ENCODE peak calls at places on chromosome 2, in five cellular contexts. S is HCT116, X is HepG2, U is H1, V is K562. D is an unnamed sample.

GRCh38 chr2:176122266-176122632 is 270 bp upstream of the HOXD9 start:
- DNase-seq in S (no peak), X (no peak), U (no peak), V (no peak), D (no peak)

GRCh38 chr2:153834662-153835061 is 37.1 kb upstream of the GALNT13 start:
- DNase-seq in S (no peak), X (peak; percentile 57), U (no peak), V (no peak), D (no peak)

GRCh38 chr2:98903767-98904485 is 32.1 kb downstream of the CRACDL start:
- DNase-seq in S (no peak), X (no peak), U (no peak), V (no peak), D (no peak)

GRCh38 chr2:75133621-75134020 is 65.7 kb downstream of the TACR1 start:
- DNase-seq in S (no peak), X (no peak), U (no peak), V (no peak), D (no peak)

GRCh38 chr2:11458753-11459152 is 7.2 kb downstream of the E2F6 start:
- DNase-seq in S (no peak), X (no peak), U (no peak), V (no peak), D (no peak)

GRCh38 chr2:33116799-33117198 is 170.0 kb downstream of the LTBP1 start:
- DNase-seq in S (no peak), X (no peak), U (no peak), V (no peak), D (no peak)

GRCh38 chr2:26251893-26252292 is 7.2 kb downstream of the HADHB start:
- DNase-seq in S (no peak), X (no peak), U (no peak), V (no peak), D (no peak)

GRCh38 chr2:12931211-12931844 is 214.6 kb downstream of the TRIB2 start:
- DNase-seq in S (peak; percentile 28), X (peak; percentile 3), U (no peak), V (peak; percentile 27), D (peak; percentile 59)

GRCh38 chr2:181948227-181948626 is 37.4 kb upstream of the PPP1R1C start:
- DNase-seq in S (no peak), X (no peak), U (no peak), V (no peak), D (no peak)

GRCh38 chr2:481388-481787 is 193.5 kb upstream of the ALKAL2 start:
- DNase-seq in S (no peak), X (no peak), U (no peak), V (no peak), D (no peak)

GRCh38 chr2:42124051-42124813 is 44.9 kb upstream of the EML4 start:
- DNase-seq in S (no peak), X (no peak), U (no peak), V (no peak), D (no peak)

GRCh38 chr2:105934467-105934866 is 189.8 kb downstream of the NCK2 start:
- DNase-seq in S (no peak), X (peak; percentile 66), U (no peak), V (no peak), D (no peak)

GRCh38 chr2:204432196-204432595 is 113.1 kb upstream of the PARD3B start:
- DNase-seq in S (no peak), X (no peak), U (no peak), V (no peak), D (no peak)

GRCh38 chr2:204437815-204438766 is 107.2 kb upstream of the PARD3B start:
- DNase-seq in S (no peak), X (peak; percentile 77), U (no peak), V (no peak), D (peak; percentile 81)

GRCh38 chr2:204437334-204437733 is 107.9 kb upstream of the PARD3B start:
- DNase-seq in S (no peak), X (no peak), U (no peak), V (peak; percentile 15), D (peak; percentile 11)

GRCh38 chr2:204434660-204435462 is 110.4 kb upstream of the PARD3B start:
- DNase-seq in S (no peak), X (no peak), U (no peak), V (peak; percentile 66), D (no peak)

DNA sequence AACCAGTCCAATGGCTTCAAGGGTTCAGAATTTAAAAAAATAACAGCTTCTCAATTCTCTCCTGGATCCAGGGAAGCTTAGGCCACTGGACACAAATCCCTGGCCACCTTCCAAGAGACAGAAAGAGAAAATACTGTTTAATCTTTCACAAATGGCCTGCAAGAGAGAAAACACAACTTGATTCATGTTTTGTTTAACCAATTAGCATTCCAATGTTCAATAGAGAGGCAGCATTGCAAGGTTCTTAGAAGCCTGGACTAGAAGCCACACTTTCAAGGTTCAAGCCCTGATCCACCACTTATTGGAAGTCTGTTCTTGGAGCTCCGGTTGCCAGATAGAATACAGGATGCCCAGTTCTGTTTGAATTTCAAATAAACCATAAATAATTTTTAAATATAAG is 109.0 kb upstream of the PARD3B start:
- DNase-seq in S (no peak), X (peak; percentile 45), U (no peak), V (no peak), D (no peak)
- TF ChIP-seq EZH2 in S (no peak), X (no peak), U (no peak), V (no peak), D (no peak)

GRCh38 chr2:237431372-237431771 is 17.4 kb upstream of the COL6A3 start:
- DNase-seq in S (no peak), X (no peak), U (no peak), V (no peak), D (no peak)

GRCh38 chr2:237431856-237432255 is 17.9 kb upstream of the COL6A3 start:
- DNase-seq in S (no peak), X (no peak), U (no peak), V (no peak), D (no peak)

GRCh38 chr2:237434916-237435315 is 21.0 kb upstream of the COL6A3 start:
- DNase-seq in S (no peak), X (no peak), U (no peak), V (peak; percentile 45), D (no peak)

GRCh38 chr2:237433920-237434319 is 20.0 kb upstream of the COL6A3 start:
- DNase-seq in S (no peak), X (no peak), U (no peak), V (no peak), D (no peak)

GRCh38 chr2:237432484-237433092 is 18.6 kb upstream of the COL6A3 start:
- DNase-seq in S (peak; percentile 15), X (no peak), U (no peak), V (no peak), D (no peak)
- TF ChIP-seq POLR2A in S (no peak), X (no peak), U (no peak), V (no peak), D (no peak)

DNA sequence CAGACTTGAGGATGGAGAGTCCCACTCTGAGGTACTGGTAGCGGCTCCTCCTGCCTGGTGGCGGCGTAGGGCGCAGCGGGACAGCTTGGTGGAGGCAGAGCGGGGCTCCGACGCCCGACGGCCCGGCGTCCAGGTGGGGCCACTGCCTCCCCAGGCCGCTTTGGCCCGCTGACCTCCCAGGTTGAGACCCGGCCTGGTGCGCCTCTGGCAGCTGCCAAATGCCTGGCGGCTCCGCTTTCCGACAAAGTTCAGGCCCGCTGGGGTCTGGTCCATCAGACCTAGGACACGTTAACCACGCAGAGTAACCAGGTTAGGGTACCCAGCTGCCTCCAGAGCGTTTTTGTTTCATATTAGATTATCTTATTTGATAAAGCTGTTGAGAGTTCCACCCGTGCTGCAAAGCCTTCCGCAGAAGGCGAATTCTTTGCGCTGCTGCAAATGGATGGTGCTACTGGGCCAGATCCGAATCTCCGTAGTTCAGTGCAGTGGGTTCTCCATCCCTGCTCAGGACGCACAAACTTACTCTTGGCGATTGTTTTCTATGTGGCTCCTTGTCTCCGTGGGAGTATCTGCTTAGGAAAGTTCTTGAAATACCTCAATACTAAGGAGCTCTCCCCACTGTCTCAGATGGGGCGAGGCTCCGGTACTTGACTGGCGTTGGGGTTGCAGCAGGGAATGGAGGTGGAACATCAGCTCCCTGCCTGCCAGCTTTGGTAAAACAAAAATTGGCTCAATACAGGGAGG is 405.9 kb downstream of the XIRP2 start:
- DNase-seq in S (no peak), X (no peak), U (no peak), V (no peak), D (peak; percentile 5)
- TF ChIP-seq EZH2 in S (no peak), X (no peak), U (no peak), V (no peak), D (peak; percentile 25)

GRCh38 chr2:39437522-39438296 is 624 bp upstream of the MAP4K3 start:
- DNase-seq in S (peak; percentile 63), X (peak; percentile 69), U (no peak), V (peak; percentile 76), D (peak; percentile 47)
- TF ChIP-seq POLR2A in S (peak; percentile 89), X (peak; percentile 63), U (no peak), V (no peak), D (no peak)

DNA sequence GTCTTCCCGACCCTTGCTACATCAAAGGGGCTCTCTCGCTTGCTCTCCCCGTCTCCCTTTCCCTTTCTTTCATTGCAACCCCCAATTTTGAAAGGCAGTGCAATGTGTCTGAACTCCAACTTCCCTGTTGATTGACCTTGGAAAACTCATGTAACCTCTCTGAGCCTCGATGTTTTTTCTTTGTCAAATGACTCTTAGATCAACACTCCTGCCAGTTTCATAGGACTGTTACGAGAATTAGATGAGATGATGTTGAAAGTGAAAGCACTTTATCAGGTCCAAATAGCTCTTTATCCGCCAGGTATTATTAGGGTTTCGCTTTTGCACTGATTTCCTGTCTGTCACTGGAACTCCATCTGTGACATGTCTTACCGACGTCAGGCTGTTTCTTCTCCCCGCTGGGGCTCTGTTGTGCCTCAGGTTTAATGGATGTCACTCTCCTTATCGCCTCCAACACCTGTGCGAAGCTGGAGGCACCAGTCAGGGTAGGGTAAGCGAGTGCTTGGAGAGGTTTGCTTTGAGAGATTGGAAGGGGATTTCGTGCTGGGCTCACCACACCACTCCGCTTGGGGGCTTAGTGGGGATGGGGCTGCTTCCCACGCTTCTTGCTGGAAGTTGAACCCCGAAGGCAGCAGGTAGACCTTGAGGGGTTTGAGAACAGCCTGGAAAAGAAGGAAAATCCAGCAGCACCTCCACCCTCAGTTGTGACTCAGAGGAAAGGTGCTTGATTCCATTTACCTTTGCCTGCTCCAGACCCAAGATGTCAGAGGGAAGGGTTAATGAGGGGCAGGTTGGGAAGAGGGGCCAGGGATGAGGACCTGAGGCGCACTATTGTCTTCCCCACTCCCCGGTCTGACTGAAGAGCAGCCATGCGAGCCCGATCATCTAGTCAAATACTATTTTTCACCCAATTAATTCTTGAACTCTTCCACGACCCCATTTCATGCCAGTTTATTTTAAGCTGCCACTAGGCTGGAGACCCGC is 4.3 kb downstream of the GAD1 start:
- DNase-seq in S (no peak), X (no peak), U (no peak), V (peak; percentile 63), D (no peak)
- TF ChIP-seq EZH2 in S (no peak), X (no peak), U (peak; percentile 50), V (no peak), D (no peak)